ENCODE peak calls at places on chromosomes 13 and 19, in four cellular contexts. One of them, this sample, is unnamed.

GRCh38 chr19:29535432-29535831 is 9.6 kb downstream of the VSTM2B start:
- DNase-seq in cardiac fibroblast: no peak
- DNase-seq in psoas muscle: no peak
- DNase-seq in body of pancreas: no peak
- DNase-seq in this sample: no peak

GRCh38 chr13:46647514-46648065 is 94.6 kb downstream of the LRCH1 start:
- DNase-seq in cardiac fibroblast: no peak
- DNase-seq in psoas muscle: no peak
- DNase-seq in body of pancreas: no peak
- DNase-seq in this sample: no peak

GRCh38 chr13:97191143-97191542 is 31.0 kb upstream of the MBNL2 start:
- DNase-seq in cardiac fibroblast: no peak
- DNase-seq in psoas muscle: no peak
- DNase-seq in body of pancreas: no peak
- DNase-seq in this sample: no peak

GRCh38 chr19:29596885-29597525 is 9.1 kb upstream of the POP4 start:
- DNase-seq in cardiac fibroblast: peak
- DNase-seq in psoas muscle: no peak
- DNase-seq in body of pancreas: no peak
- DNase-seq in this sample: no peak

GRCh38 chr19:8361921-8362793 is 1.8 kb upstream of the ANGPTL4 start:
- DNase-seq in cardiac fibroblast: peak
- DNase-seq in psoas muscle: peak
- DNase-seq in body of pancreas: peak
- DNase-seq in this sample: no peak

GRCh38 chr13:92952161-92952560 is 274.4 kb upstream of the GPC6 start:
- DNase-seq in cardiac fibroblast: peak
- DNase-seq in psoas muscle: no peak
- DNase-seq in body of pancreas: no peak
- DNase-seq in this sample: no peak

GRCh38 chr19:58346961-58347929 is 6.0 kb downstream of the A1BG start:
- DNase-seq in cardiac fibroblast: peak
- DNase-seq in psoas muscle: peak
- DNase-seq in body of pancreas: peak
- DNase-seq in this sample: peak

GRCh38 chr19:41928754-41929535 is 696 bp upstream of the ERFL start:
- DNase-seq in cardiac fibroblast: no peak
- DNase-seq in psoas muscle: no peak
- DNase-seq in body of pancreas: peak
- DNase-seq in this sample: no peak

GRCh38 chr13:20495087-20496023 is 30.3 kb downstream of the CRYL1 start:
- DNase-seq in cardiac fibroblast: peak
- DNase-seq in psoas muscle: no peak
- DNase-seq in body of pancreas: peak
- DNase-seq in this sample: peak

GRCh38 chr13:57748096-57748495 is 116.6 kb downstream of the PCDH17 start:
- DNase-seq in cardiac fibroblast: no peak
- DNase-seq in psoas muscle: no peak
- DNase-seq in body of pancreas: no peak
- DNase-seq in this sample: no peak

GRCh38 chr13:73300718-73301425 is 242.1 kb downstream of the KLF5 start:
- DNase-seq in cardiac fibroblast: no peak
- DNase-seq in psoas muscle: no peak
- DNase-seq in body of pancreas: peak
- DNase-seq in this sample: no peak

GRCh38 chr19:35143818-35144217 is 763 bp downstream of the FXYD7 start:
- DNase-seq in cardiac fibroblast: no peak
- DNase-seq in psoas muscle: no peak
- DNase-seq in body of pancreas: no peak
- DNase-seq in this sample: no peak

GRCh38 chr19:38655148-38655824 is 7.8 kb downstream of the ACTN4 start:
- DNase-seq in cardiac fibroblast: no peak
- DNase-seq in psoas muscle: no peak
- DNase-seq in body of pancreas: no peak
- DNase-seq in this sample: peak

DNA sequence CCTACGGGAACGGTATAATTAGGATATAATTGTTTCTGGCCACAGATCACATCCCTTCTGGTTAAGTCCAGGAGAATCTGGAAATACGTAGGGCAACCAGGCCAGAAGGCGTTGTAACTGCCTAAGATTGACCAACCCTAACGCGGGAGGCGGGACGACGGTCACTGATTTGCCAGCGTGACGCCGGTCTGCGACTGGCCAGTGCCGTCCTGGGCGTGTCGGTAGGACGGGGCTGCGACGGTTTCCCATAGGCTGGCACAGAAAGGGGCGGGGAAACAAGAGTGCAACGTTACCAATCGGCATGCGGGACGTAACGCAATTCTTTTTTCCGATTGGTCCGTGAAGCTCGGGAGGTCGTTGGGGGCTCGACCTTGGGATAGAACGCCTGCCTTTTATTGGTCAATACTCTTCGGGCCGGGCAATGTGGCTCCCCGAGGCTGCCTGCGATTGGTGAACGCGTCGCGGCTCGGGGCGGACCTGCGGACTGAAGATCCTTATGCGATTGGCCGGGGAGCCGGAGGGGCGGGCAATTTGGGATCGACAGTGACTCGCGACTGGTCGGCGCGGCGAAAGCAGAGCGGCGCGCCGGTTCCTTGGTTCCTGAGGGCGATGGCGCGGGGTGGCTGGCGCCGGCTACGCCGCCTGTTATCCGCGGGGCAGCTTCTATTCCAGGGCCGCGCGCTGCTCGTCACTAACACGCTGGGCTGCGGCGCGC is at the start of gene MPV17L2:
- DNase-seq in cardiac fibroblast: peak
- DNase-seq in psoas muscle: peak
- DNase-seq in body of pancreas: peak
- DNase-seq in this sample: peak
- TF ChIP-seq CTCF in cardiac fibroblast: no peak
- TF ChIP-seq CTCF in psoas muscle: no peak
- TF ChIP-seq CTCF in body of pancreas: peak
- TF ChIP-seq CTCF in this sample: no peak

DNA sequence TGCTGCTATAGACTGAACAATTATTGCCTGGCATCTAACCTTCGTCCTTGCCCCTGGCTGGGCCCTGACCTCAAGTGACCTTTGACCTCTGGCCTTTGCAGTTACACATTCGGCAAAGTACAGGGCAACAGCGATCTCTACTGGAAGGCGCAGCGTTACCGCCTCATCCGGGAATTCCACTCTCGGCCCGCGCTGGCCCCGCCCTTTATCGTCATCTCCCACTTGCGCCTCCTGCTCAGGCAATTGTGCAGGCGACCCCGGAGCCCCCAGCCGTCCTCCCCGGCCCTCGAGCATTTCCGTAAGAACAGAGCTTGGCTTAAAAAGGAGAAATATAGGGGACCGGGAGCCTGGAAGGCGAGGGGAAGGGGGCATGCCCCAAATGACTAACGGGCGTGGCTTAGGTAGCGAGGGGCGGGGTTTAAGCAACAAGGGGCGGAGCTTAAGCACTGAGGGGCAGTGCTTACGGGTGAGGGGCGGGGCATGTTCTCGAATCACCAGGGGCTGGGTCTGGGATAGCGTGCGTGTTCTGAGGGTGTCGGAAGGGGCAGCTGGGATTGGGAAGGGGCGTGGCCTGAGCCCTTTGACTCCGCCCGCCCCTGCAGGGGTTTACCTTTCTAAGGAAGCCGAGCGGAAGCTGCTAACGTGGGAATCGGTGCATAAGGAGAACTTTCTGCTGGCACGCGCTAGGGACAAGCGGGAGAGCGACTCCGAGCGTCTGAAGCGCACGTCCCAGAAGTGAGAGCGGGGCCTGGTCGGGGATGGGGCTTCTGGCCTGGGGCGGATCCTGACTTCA is 52.7 kb downstream of the TRPM4 start:
- DNase-seq in cardiac fibroblast: no peak
- DNase-seq in psoas muscle: peak
- DNase-seq in body of pancreas: peak
- DNase-seq in this sample: no peak
- TF ChIP-seq CTCF in cardiac fibroblast: no peak
- TF ChIP-seq CTCF in psoas muscle: no peak
- TF ChIP-seq CTCF in body of pancreas: peak
- TF ChIP-seq CTCF in this sample: no peak

DNA sequence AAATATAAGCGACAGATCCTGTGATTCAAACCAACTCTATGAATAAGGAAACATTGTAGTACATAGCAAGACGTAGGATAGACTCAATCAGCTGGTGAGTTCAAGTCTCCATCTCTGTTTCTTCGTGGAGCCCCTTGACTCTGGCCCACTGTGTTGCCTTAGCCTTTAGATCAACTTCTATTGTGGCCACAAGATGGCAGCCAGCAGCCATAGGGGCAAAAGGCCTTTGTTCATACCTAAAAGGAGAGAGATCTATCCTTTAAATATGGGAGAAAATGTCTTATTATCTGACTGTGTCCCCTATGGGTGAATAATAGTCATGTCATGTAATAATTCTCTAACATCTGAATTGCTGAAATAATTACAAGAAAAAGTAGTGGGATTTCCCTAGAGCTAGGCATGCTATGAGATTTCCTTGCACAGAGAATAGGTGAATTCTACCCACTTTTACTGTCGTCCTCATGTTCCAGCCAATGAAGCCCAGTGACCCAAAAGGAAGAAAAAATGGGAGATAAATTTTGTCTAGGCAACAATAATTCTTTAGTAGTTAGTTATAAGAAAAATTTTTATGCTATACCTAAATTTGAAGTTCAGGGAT is 129.4 kb downstream of the PCDH20 start:
- DNase-seq in cardiac fibroblast: no peak
- DNase-seq in psoas muscle: no peak
- DNase-seq in body of pancreas: no peak
- DNase-seq in this sample: no peak
- TF ChIP-seq CTCF in cardiac fibroblast: no peak
- TF ChIP-seq CTCF in psoas muscle: no peak
- TF ChIP-seq CTCF in body of pancreas: no peak
- TF ChIP-seq CTCF in this sample: no peak

DNA sequence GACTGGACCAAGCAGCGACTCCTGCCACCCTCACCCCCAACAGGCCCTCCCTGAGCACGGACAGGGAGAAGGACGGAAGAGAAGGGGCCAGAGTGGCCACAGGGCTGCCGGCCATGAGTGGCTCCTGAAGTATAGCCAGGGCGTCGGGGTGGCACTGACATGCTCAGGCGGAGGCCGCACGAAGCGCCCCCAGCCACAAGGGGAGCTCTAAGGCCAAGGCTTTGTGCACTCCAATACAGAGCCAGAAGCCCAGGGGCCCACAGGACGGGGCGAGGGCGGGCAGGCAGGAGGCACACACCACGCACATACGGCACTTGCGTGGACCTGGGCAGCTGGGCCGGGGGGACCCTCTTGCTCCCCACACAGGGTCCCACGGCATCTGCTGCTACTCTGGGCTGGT is 52.0 kb downstream of the KLF2 start:
- DNase-seq in cardiac fibroblast: no peak
- DNase-seq in psoas muscle: peak
- DNase-seq in body of pancreas: no peak
- DNase-seq in this sample: no peak
- TF ChIP-seq CTCF in cardiac fibroblast: peak
- TF ChIP-seq CTCF in psoas muscle: peak
- TF ChIP-seq CTCF in body of pancreas: peak
- TF ChIP-seq CTCF in this sample: peak

GRCh38 chr19:47226426-47227346 is 4.3 kb downstream of the BBC3 start:
- DNase-seq in cardiac fibroblast: peak
- DNase-seq in psoas muscle: peak
- DNase-seq in body of pancreas: peak
- DNase-seq in this sample: peak
- TF ChIP-seq CTCF in cardiac fibroblast: no peak
- TF ChIP-seq CTCF in psoas muscle: no peak
- TF ChIP-seq CTCF in body of pancreas: no peak
- TF ChIP-seq CTCF in this sample: no peak

GRCh38 chr19:18809149-18809978 is 18.3 kb upstream of the COMP start:
- DNase-seq in cardiac fibroblast: peak
- DNase-seq in psoas muscle: peak
- DNase-seq in body of pancreas: peak
- DNase-seq in this sample: no peak
- TF ChIP-seq CTCF in cardiac fibroblast: no peak
- TF ChIP-seq CTCF in psoas muscle: no peak
- TF ChIP-seq CTCF in body of pancreas: no peak
- TF ChIP-seq CTCF in this sample: no peak

GRCh38 chr19:4140237-4140711 is 13.2 kb upstream of the CREB3L3 start:
- DNase-seq in cardiac fibroblast: peak
- DNase-seq in psoas muscle: no peak
- DNase-seq in body of pancreas: peak
- DNase-seq in this sample: peak
- TF ChIP-seq CTCF in cardiac fibroblast: peak
- TF ChIP-seq CTCF in psoas muscle: peak
- TF ChIP-seq CTCF in body of pancreas: peak
- TF ChIP-seq CTCF in this sample: peak

DNA sequence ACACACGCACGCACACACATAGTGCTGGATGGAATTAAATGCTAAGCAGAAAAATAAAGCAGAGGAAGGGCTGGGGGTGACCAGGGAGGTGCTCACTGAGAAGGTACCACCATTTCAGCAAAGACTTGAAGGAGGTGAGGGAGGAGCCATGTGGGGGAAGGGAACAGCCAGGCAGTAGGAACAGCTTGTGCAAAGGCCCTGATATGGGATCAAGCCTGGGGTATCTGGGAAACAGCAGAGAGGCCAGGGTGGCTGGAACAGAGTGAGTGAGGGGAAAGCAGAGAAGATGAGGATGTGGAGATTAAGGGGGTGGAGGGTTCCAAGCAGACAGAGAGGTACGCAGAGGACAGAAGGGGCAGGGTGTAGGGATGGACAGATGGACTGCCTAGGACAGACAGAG is 25.2 kb downstream of the NOTCH3 start:
- DNase-seq in cardiac fibroblast: no peak
- DNase-seq in psoas muscle: no peak
- DNase-seq in body of pancreas: no peak
- DNase-seq in this sample: no peak
- TF ChIP-seq CTCF in cardiac fibroblast: no peak
- TF ChIP-seq CTCF in psoas muscle: no peak
- TF ChIP-seq CTCF in body of pancreas: no peak
- TF ChIP-seq CTCF in this sample: no peak

GRCh38 chr13:68995972-68996670 is 1111.5 kb upstream of the ATXN8OS start:
- DNase-seq in cardiac fibroblast: no peak
- DNase-seq in psoas muscle: no peak
- DNase-seq in body of pancreas: no peak
- DNase-seq in this sample: no peak

GRCh38 chr13:68993154-68993553 is 1114.5 kb upstream of the ATXN8OS start:
- DNase-seq in cardiac fibroblast: no peak
- DNase-seq in psoas muscle: no peak
- DNase-seq in body of pancreas: no peak
- DNase-seq in this sample: no peak

GRCh38 chr13:68996671-68997030 is 1111.0 kb upstream of the ATXN8OS start:
- DNase-seq in cardiac fibroblast: no peak
- DNase-seq in psoas muscle: no peak
- DNase-seq in body of pancreas: no peak
- DNase-seq in this sample: no peak
- TF ChIP-seq CTCF in cardiac fibroblast: no peak
- TF ChIP-seq CTCF in psoas muscle: no peak
- TF ChIP-seq CTCF in body of pancreas: no peak
- TF ChIP-seq CTCF in this sample: no peak

DNA sequence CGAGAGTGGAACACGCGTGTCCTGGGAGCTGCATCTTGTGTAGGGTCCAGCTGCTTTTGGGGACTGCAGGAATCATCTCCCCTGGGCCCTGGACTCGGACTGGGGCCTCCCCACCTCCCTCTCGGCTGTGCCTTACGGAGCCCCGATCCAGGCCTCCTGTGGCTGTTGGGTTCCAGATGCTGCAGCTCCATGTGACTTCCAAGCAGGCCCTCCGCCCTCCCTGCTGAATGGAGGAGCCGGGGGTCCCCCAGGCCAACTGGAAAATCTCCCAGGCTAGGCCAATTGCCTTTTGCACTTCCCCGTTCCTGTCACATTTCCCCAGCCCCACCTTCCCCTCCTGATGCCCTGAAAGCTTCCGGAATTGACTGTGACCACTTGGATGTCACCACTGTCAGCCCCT is 6.2 kb upstream of the PGLS start:
- DNase-seq in cardiac fibroblast: no peak
- DNase-seq in psoas muscle: no peak
- DNase-seq in body of pancreas: no peak
- DNase-seq in this sample: no peak
- TF ChIP-seq CTCF in cardiac fibroblast: no peak
- TF ChIP-seq CTCF in psoas muscle: no peak
- TF ChIP-seq CTCF in body of pancreas: no peak
- TF ChIP-seq CTCF in this sample: no peak